ENCODE peak calls at places on chromosomes 12 and 14, in seven cellular contexts. One of them, this sample, is unnamed.

GRCh38 chr12:46491548-46491947 is 119.0 kb upstream of the SLC38A2 start:
- DNase-seq in HTR-8/SVneo: no peak
- DNase-seq in OCI-LY7: no peak
- DNase-seq in NCI-H345: no peak
- DNase-seq in NCI-H1105: no peak
- DNase-seq in RWPE1: no peak
- DNase-seq in IMR-90: no peak
- DNase-seq in this sample: no peak

GRCh38 chr12:89470741-89471504 is 53.7 kb downstream of the GALNT4 start:
- DNase-seq in HTR-8/SVneo: no peak
- DNase-seq in OCI-LY7: peak
- DNase-seq in NCI-H345: peak
- DNase-seq in NCI-H1105: peak
- DNase-seq in RWPE1: no peak
- DNase-seq in IMR-90: peak
- DNase-seq in this sample: peak

GRCh38 chr12:52010152-52010622 is 3.4 kb downstream of the TAMALIN start:
- DNase-seq in HTR-8/SVneo: peak
- DNase-seq in OCI-LY7: no peak
- DNase-seq in NCI-H345: no peak
- DNase-seq in NCI-H1105: no peak
- DNase-seq in RWPE1: no peak
- DNase-seq in IMR-90: peak
- DNase-seq in this sample: no peak

GRCh38 chr12:2856051-2856450 is 788 bp downstream of the TEX52 start:
- DNase-seq in HTR-8/SVneo: no peak
- DNase-seq in OCI-LY7: no peak
- DNase-seq in NCI-H345: no peak
- DNase-seq in NCI-H1105: no peak
- DNase-seq in RWPE1: no peak
- DNase-seq in IMR-90: no peak
- DNase-seq in this sample: no peak

GRCh38 chr12:99152337-99152736 is 495.2 kb upstream of the GARIN6 start:
- DNase-seq in HTR-8/SVneo: no peak
- DNase-seq in OCI-LY7: no peak
- DNase-seq in NCI-H345: no peak
- DNase-seq in NCI-H1105: no peak
- DNase-seq in RWPE1: no peak
- DNase-seq in IMR-90: no peak
- DNase-seq in this sample: no peak

GRCh38 chr14:73526036-73526984 is 10.6 kb upstream of the ACOT1 start:
- DNase-seq in HTR-8/SVneo: no peak
- DNase-seq in OCI-LY7: no peak
- DNase-seq in NCI-H345: no peak
- DNase-seq in NCI-H1105: no peak
- DNase-seq in RWPE1: peak
- DNase-seq in IMR-90: peak
- DNase-seq in this sample: no peak

GRCh38 chr12:98985156-98985555 is 340.1 kb downstream of the APAF1 start:
- DNase-seq in HTR-8/SVneo: no peak
- DNase-seq in OCI-LY7: no peak
- DNase-seq in NCI-H345: no peak
- DNase-seq in NCI-H1105: no peak
- DNase-seq in RWPE1: no peak
- DNase-seq in IMR-90: no peak
- DNase-seq in this sample: no peak

GRCh38 chr12:85949253-85949652 is 75.2 kb downstream of the NTS start:
- DNase-seq in HTR-8/SVneo: no peak
- DNase-seq in OCI-LY7: no peak
- DNase-seq in NCI-H345: no peak
- DNase-seq in NCI-H1105: no peak
- DNase-seq in RWPE1: no peak
- DNase-seq in IMR-90: no peak
- DNase-seq in this sample: no peak

GRCh38 chr14:68819260-68819691 is 26.4 kb upstream of the ZFP36L1 start:
- DNase-seq in HTR-8/SVneo: no peak
- DNase-seq in OCI-LY7: no peak
- DNase-seq in NCI-H345: peak
- DNase-seq in NCI-H1105: no peak
- DNase-seq in RWPE1: peak
- DNase-seq in IMR-90: peak
- DNase-seq in this sample: no peak

GRCh38 chr14:34539407-34540180 is at the start of gene EAPP:
- DNase-seq in HTR-8/SVneo: peak
- DNase-seq in OCI-LY7: peak
- DNase-seq in NCI-H345: no peak
- DNase-seq in NCI-H1105: no peak
- DNase-seq in RWPE1: peak
- DNase-seq in IMR-90: peak
- DNase-seq in this sample: peak

GRCh38 chr12:15446798-15447197 is 124.5 kb downstream of the PTPRO start:
- DNase-seq in HTR-8/SVneo: no peak
- DNase-seq in OCI-LY7: no peak
- DNase-seq in NCI-H345: no peak
- DNase-seq in NCI-H1105: no peak
- DNase-seq in RWPE1: peak
- DNase-seq in IMR-90: no peak
- DNase-seq in this sample: no peak

GRCh38 chr14:58238252-58239247 is 6.1 kb upstream of the PSMA3 start:
- DNase-seq in HTR-8/SVneo: peak
- DNase-seq in OCI-LY7: no peak
- DNase-seq in NCI-H345: no peak
- DNase-seq in NCI-H1105: no peak
- DNase-seq in RWPE1: no peak
- DNase-seq in IMR-90: no peak
- DNase-seq in this sample: peak

This sample was measured in germinal center.